ENCODE peak calls at places on chromosomes 3 and 15, in seven cellular contexts. E is sigmoid colon, S is tibial artery, O is uterus, T is gastrocnemius medialis, D is hepatocyte, N is spleen. Q is an unnamed sample.

GRCh38 chr3:86180696-86181095 is 810.3 kb downstream of the VGLL3 start:
- DNase-seq in E (no peak), S (no peak), O (no peak), T (no peak), D (peak; percentile 16), N (no peak), Q (no peak)

GRCh38 chr3:84960581-84960980 is 1.8 kb downstream of the CADM2 start:
- DNase-seq in E (no peak), S (no peak), O (no peak), T (no peak), D (no peak), N (no peak), Q (no peak)

GRCh38 chr3:44795197-44795596 is 33.6 kb downstream of the KIF15 start:
- DNase-seq in E (no peak), S (no peak), O (no peak), T (no peak), D (no peak), N (no peak), Q (no peak)

GRCh38 chr15:47715856-47716445 is 1.4 kb upstream of the SEMA6D start:
- DNase-seq in E (no peak), S (no peak), O (no peak), T (no peak), D (no peak), N (no peak), Q (no peak)

GRCh38 chr3:156518726-156519125 is 36.2 kb downstream of the SSR3 start:
- DNase-seq in E (no peak), S (no peak), O (no peak), T (peak; percentile 44), D (no peak), N (no peak), Q (no peak)

GRCh38 chr3:160395297-160395696 is 3.7 kb downstream of the IFT80 start:
- DNase-seq in E (no peak), S (no peak), O (no peak), T (no peak), D (no peak), N (no peak), Q (no peak)

GRCh38 chr15:92011611-92012367 is 158.3 kb downstream of the SLCO3A1 start:
- DNase-seq in E (no peak), S (no peak), O (no peak), T (peak; percentile 16), D (no peak), N (no peak), Q (no peak)

GRCh38 chr3:48433472-48434118 is 3.7 kb upstream of the PLXNB1 start:
- DNase-seq in E (peak; percentile 80), S (peak; percentile 73), O (no peak), T (peak; percentile 18), D (peak; percentile 79), N (peak; percentile 71), Q (no peak)

GRCh38 chr3:23830869-23831484 is 25.2 kb downstream of the UBE2E1 start:
- DNase-seq in E (no peak), S (no peak), O (no peak), T (no peak), D (no peak), N (no peak), Q (no peak)

GRCh38 chr3:13004376-13004775 is 68.9 kb downstream of the IQSEC1 start:
- DNase-seq in E (peak; percentile 69), S (no peak), O (no peak), T (no peak), D (peak; percentile 42), N (peak; percentile 79), Q (no peak)

GRCh38 chr15:99953886-99954285 is 220.6 kb upstream of the LYSMD4 start:
- DNase-seq in E (peak; percentile 18), S (no peak), O (peak; percentile 1), T (no peak), D (no peak), N (peak; percentile 22), Q (no peak)

GRCh38 chr15:31172606-31173005 is 71.1 kb upstream of the TRPM1 start:
- DNase-seq in E (no peak), S (no peak), O (no peak), T (no peak), D (no peak), N (no peak), Q (no peak)

GRCh38 chr3:129591932-129592331 is 14.5 kb downstream of the PLXND1 start:
- DNase-seq in E (no peak), S (no peak), O (no peak), T (no peak), D (no peak), N (peak; percentile 78), Q (no peak)

GRCh38 chr3:140203510-140203909 is 268.5 kb downstream of the CLSTN2 start:
- DNase-seq in E (no peak), S (no peak), O (no peak), T (no peak), D (no peak), N (no peak), Q (no peak)

GRCh38 chr3:41026394-41027177 is 172.7 kb upstream of the CTNNB1 start:
- DNase-seq in E (peak; percentile 82), S (no peak), O (peak; percentile 80), T (peak; percentile 48), D (peak; percentile 74), N (no peak), Q (peak; percentile 56)

GRCh38 chr3:167976880-167977498 is 118.7 kb downstream of the GOLIM4 start:
- DNase-seq in E (no peak), S (no peak), O (no peak), T (no peak), D (peak; percentile 16), N (no peak), Q (no peak)

GRCh38 chr3:88195951-88196434 is 46.2 kb downstream of the C3orf38 start:
- DNase-seq in E (no peak), S (no peak), O (no peak), T (no peak), D (no peak), N (no peak), Q (no peak)

GRCh38 chr15:76987896-76988860 is 6.7 kb upstream of the PSTPIP1 start:
- DNase-seq in E (peak; percentile 80), S (peak; percentile 77), O (no peak), T (peak; percentile 72), D (no peak), N (peak; percentile 89), Q (peak; percentile 76)

GRCh38 chr3:186920301-186920700 is 10.0 kb upstream of the ST6GAL1 start:
- DNase-seq in E (no peak), S (no peak), O (no peak), T (no peak), D (no peak), N (no peak), Q (no peak)

GRCh38 chr3:105823149-105823866 is 45.5 kb downstream of the CBLB start:
- DNase-seq in E (no peak), S (no peak), O (peak; percentile 39), T (no peak), D (peak; percentile 62), N (no peak), Q (no peak)

GRCh38 chr3:190492129-190492528 is 21.8 kb upstream of the IL1RAP start:
- DNase-seq in E (no peak), S (no peak), O (no peak), T (no peak), D (no peak), N (no peak), Q (no peak)

GRCh38 chr3:105427332-105427731 is 60.6 kb downstream of the ALCAM start:
- DNase-seq in E (no peak), S (no peak), O (no peak), T (no peak), D (no peak), N (no peak), Q (no peak)

GRCh38 chr3:101695779-101696372 is 9.4 kb upstream of the RPL24 start:
- DNase-seq in E (no peak), S (no peak), O (peak; percentile 36), T (no peak), D (peak; percentile 79), N (no peak), Q (no peak)

DNA sequence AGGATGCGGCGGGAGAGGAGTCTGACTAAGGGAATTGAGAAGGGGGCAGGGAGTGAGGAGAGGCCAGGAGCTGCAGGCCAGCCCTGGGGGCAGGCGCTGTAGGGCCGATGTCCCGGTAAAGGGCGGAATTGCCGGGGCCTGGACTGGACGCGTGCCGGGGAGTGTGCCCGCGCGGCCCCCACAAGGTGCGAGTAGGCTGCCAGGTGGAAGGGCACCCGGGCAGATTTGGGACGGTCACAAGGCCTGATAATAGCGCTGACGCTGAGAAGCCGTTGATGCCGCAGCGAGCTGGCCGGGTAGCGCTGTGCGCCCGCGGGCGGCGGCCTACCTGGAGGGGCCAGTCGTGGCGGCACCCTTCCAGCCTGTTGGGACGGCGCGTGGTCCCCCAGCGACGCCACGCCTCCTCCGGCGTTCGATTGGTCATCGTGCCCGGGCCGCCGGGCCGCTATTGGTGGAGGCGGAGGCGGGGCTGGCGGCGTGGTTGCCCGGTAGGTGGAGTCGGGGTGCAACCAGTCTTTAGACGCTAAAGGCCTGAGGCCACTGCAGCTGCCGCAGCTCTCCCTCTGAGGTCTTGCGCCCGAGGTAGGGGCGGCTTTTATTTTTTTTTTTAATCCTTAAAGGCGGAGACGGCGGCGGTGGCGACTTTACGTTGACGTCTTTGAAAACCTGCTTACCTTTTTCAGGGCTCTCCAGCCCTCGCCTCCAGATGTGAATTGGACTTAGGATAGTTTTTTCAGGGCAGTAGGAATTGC is 919 bp downstream of the SLC25A38 start:
- DNase-seq in E (peak; percentile 98), S (peak; percentile 98), O (peak; percentile 94), T (peak; percentile 96), D (peak; percentile 99), N (peak; percentile 98), Q (peak; percentile 97)
- TF ChIP-seq CTCF in E (no peak), S (no peak), O (peak; percentile 44), T (no peak), D (no peak), N (peak; percentile 45), Q (no peak)

GRCh38 chr15:69059170-69059943 is 44.9 kb downstream of the NOX5 start:
- DNase-seq in E (peak; percentile 90), S (peak; percentile 87), O (peak; percentile 83), T (peak; percentile 75), D (peak; percentile 93), N (peak; percentile 90), Q (peak; percentile 93)
- H3K4me3 ChIP-seq in E (no peak overlapping the region), S (no peak overlapping the region), O (no peak overlapping the region), T (no peak overlapping the region), D (no peak overlapping the region), N (no peak overlapping the region), Q (peak overlapping the region; percentile 33)

DNA sequence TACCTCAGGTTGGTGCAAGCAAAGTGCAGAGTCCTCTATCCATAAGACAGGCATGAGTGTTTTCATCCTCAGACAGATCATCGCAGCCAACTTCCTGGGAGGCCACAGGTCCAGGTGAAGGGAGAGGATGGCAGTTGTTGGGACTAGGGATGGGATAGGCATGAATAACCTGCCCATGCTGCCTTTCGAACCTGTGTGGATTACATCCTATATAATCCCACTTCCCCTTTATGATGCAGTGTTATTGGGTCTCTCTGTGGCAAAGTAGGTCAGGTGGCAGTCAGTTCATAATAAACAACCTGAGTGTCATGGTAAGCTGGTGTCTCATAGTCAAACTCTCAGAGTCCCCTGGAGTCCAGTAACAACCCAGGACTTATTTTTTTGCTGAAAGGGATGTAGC is 40.4 kb downstream of the CCR3 start:
- DNase-seq in E (no peak), S (no peak), O (no peak), T (no peak), D (no peak), N (no peak), Q (no peak)
- H3K4me1 ChIP-seq in E (no peaks in the 10 kb centered on the region), S (no peaks in the 10 kb centered on the region), O (no peaks in the 10 kb centered on the region), T (no peaks in the 10 kb centered on the region), D (no peaks in the 10 kb centered on the region), N (no peaks in the 10 kb centered on the region), Q (no peaks in the 10 kb centered on the region)

DNA sequence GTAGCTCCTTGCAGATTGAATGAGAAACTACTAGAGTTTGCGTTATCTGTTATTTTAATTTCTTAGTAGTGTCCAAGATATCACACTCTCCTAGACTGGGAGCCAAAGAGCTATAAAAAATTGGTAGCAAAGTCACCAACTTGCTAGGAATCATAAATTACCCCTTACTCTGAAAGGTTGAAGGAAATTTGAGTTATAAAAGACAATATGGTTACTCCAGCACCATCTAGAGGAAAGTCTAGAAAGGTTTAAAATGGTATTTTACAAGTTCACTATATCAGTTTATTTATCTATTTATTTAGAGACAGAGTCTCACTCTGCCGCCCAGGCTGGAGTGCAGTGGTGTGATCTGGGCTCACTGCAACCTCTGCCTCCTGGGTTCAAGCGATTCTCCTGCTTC is 121.6 kb downstream of the RBPMS2 start:
- DNase-seq in E (no peak), S (no peak), O (no peak), T (no peak), D (no peak), N (no peak), Q (no peak)
- TF ChIP-seq CTCF in E (no peak), S (peak; percentile 22), O (peak; percentile 32), T (no peak), D (peak; percentile 57), N (peak; percentile 21), Q (peak; percentile 30)